ENCODE peak calls at places on chromosomes 5 and 9, in five cellular contexts. X, G, O, L and J are unnamed samples.
A peak's percentile ranks its signal among the peaks of the same experiment; 100 is the strongest.

GRCh38 chr9:18493361-18494015 is 19.5 kb downstream of the ADAMTSL1 start:
- DNase-seq in G (no peak), X (no peak), O (no peak), L (no peak), J (peak; percentile 29)

GRCh38 chr9:98075332-98075805 is 18.8 kb downstream of the NANS start:
- DNase-seq in X (peak; percentile 26), G (peak; percentile 40), L (no peak), O (no peak), J (peak; percentile 79)

GRCh38 chr5:126414874-126415502 is 8.2 kb upstream of the GRAMD2B start:
- DNase-seq in X (peak; percentile 32), G (no peak), L (peak; percentile 59), O (peak; percentile 47), J (peak; percentile 65)

GRCh38 chr5:129804705-129805104 is 56.8 kb downstream of the MINAR2 start:
- DNase-seq in L (no peak), X (no peak), O (no peak), G (no peak), J (no peak)

GRCh38 chr5:128007939-128008338 is 75.6 kb upstream of the SLC12A2 start:
- DNase-seq in G (no peak), O (no peak), L (no peak), X (no peak), J (no peak)

GRCh38 chr9:112793213-112793810 is 42.8 kb downstream of the SNX30 start:
- DNase-seq in L (peak; percentile 37), G (peak; percentile 51), X (no peak), O (no peak), J (peak; percentile 73)

GRCh38 chr9:131627326-131627845 is 82.1 kb downstream of the PRRT1B start:
- DNase-seq in X (peak; percentile 46), O (no peak), L (no peak), G (no peak), J (peak; percentile 40)

GRCh38 chr9:114140850-114141249 is 14.5 kb upstream of the COL27A1 start:
- DNase-seq in L (no peak), X (no peak), O (no peak), G (no peak), J (no peak)

GRCh38 chr9:78826521-78826920 is 529.6 kb downstream of the PSAT1 start:
- DNase-seq in O (no peak), X (no peak), L (no peak), G (no peak), J (no peak)

GRCh38 chr9:99076483-99077171 is 28.3 kb upstream of the TGFBR1 start:
- DNase-seq in O (no peak), G (no peak), X (no peak), L (no peak), J (no peak)

GRCh38 chr5:78060421-78060820 is 234.1 kb downstream of the AP3B1 start:
- DNase-seq in O (no peak), X (peak; percentile 15), G (no peak), L (no peak), J (peak; percentile 28)

GRCh38 chr5:132055441-132055807 is 5.0 kb upstream of the IL3 start:
- DNase-seq in O (no peak), L (no peak), X (no peak), G (no peak), J (no peak)

GRCh38 chr9:36728651-36729520 is 156.2 kb downstream of the MELK start:
- DNase-seq in L (no peak), X (peak; percentile 66), G (peak; percentile 57), O (peak; percentile 46), J (peak; percentile 83)

GRCh38 chr5:14930486-14930885 is 58.9 kb upstream of the ANKH start:
- DNase-seq in G (no peak), O (no peak), L (no peak), X (no peak), J (no peak)

GRCh38 chr5:180689071-180689694 is 39.8 kb upstream of the FLT4 start:
- DNase-seq in G (no peak), O (no peak), X (no peak), L (no peak), J (no peak)

GRCh38 chr5:160133918-160134304 is 14.7 kb upstream of the PWWP2A start:
- DNase-seq in X (no peak), G (no peak), O (no peak), L (no peak), J (no peak)

GRCh38 chr9:119477197-119477596 is 108.0 kb upstream of the BRINP1 start:
- DNase-seq in O (no peak), G (no peak), L (no peak), X (no peak), J (no peak)

GRCh38 chr5:169970911-169971436 is 9.3 kb downstream of the INSYN2B start:
- DNase-seq in X (peak; percentile 51), O (no peak), G (no peak), L (peak; percentile 42), J (peak; percentile 85)

GRCh38 chr9:90141723-90142122 is 500.9 kb downstream of the DIRAS2 start:
- DNase-seq in O (no peak), G (no peak), L (no peak), X (no peak), J (peak; percentile 36)

GRCh38 chr5:143205879-143206193 is 197.7 kb downstream of the NR3C1 start:
- DNase-seq in X (no peak), L (no peak), O (no peak), G (no peak), J (no peak)
- H3K4me3 ChIP-seq in X (no peak overlapping the region), L (no peak overlapping the region), O (no peak overlapping the region), G (no peak overlapping the region), J (no peak overlapping the region)

GRCh38 chr9:135588371-135588770 is 26.8 kb downstream of the PAEP start:
- DNase-seq in G (no peak), L (no peak), X (no peak), O (no peak), J (no peak)
- TF ChIP-seq CTCF in G (no peak), L (no peak), X (no peak), O (no peak), J (no peak)

DNA sequence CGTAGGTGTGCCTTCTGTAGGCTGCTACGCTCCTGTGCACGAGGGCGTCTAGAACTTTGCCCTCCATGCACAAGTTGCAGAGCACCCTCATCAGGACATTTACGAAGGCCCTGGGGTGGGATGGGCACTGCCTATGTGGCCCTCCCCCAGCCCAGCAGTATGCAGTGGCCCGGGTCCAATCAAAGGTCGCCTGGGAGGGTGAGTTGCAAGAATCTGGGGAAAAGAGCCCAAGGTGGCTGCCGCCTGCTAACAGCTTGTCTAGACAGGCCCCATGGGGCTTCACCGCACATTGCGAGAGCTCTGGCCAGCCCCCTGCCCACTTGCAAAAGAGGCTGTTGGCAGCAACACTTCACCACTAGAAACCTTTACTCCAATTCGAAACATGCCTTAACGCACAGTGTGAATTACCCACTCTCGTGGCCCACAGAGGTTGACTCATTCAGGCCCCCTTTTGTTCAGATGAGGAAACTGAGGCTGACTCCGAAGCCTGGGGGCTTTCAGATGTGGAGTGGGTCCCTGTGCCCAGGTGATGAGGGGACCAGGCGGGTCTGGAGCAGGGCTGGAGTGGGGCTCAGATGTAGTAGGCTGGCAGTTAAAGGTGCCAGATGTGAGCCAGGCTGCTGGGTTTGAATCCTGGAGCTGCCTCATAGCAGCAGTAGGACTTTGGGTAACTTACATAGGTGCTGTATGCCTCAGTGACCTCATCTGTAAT is 31.8 kb upstream of the IL17B start:
- DNase-seq in G (no peak), X (no peak), O (peak; percentile 38), L (no peak), J (peak; percentile 44)
- H3K4me3 ChIP-seq in G (no peak overlapping the region), X (peak overlapping the region; percentile 75), O (peak overlapping the region; percentile 54), L (peak overlapping the region; percentile 66), J (peak overlapping the region; percentile 62)

GRCh38 chr5:91359957-91360609 is 23.0 kb downstream of the ARRDC3 start:
- DNase-seq in X (no peak), G (no peak), L (no peak), O (no peak), J (peak; percentile 13)

GRCh38 chr5:91357012-91357634 is 26.0 kb downstream of the ARRDC3 start:
- DNase-seq in L (no peak), O (no peak), X (no peak), G (no peak), J (no peak)

GRCh38 chr5:91361790-91362189 is 21.3 kb downstream of the ARRDC3 start:
- DNase-seq in X (no peak), G (no peak), O (no peak), L (no peak), J (no peak)

GRCh38 chr5:91361055-91361701 is 21.9 kb downstream of the ARRDC3 start:
- DNase-seq in O (no peak), G (no peak), X (no peak), L (no peak), J (peak; percentile 43)

GRCh38 chr5:91357806-91358205 is 25.3 kb downstream of the ARRDC3 start:
- DNase-seq in L (no peak), O (no peak), G (no peak), X (no peak), J (peak; percentile 13)
- TF ChIP-seq CTCF in L (no peak), O (no peak), G (no peak), X (no peak), J (no peak)

GRCh38 chr5:56159521-56159947 is 73.6 kb downstream of the ANKRD55 start:
- DNase-seq in X (no peak), O (no peak), G (no peak), L (no peak), J (no peak)
- H3K4me3 ChIP-seq in X (no peak overlapping the region), O (no peak overlapping the region), G (no peak overlapping the region), L (no peak overlapping the region), J (no peak overlapping the region)